ENCODE peak calls at places on chromosomes 16 and 17, in seven cellular contexts. One of them, this sample, is unnamed.

GRCh38 chr17:16463341-16464000 is 28.5 kb downstream of the LRRC75A start:
- DNase-seq in anterior cingulate cortex: no peak
- DNase-seq in esophagus muscularis mucosa: no peak
- DNase-seq in stimulated activated CD4-positive, alpha-beta T cell treated with anti-CD3 and anti-CD28 coated beads, Interleukin-15, amount 100 ng/mL, for 48 hours: no peak
- DNase-seq in NCI-H2029: peak
- DNase-seq in amniotic stem cell: no peak
- DNase-seq in AG10803: peak
- DNase-seq in this sample: no peak

GRCh38 chr16:69839240-69839688 is 77.1 kb downstream of the WWP2 start:
- DNase-seq in anterior cingulate cortex: peak
- DNase-seq in stimulated activated CD4-positive, alpha-beta T cell treated with anti-CD3 and anti-CD28 coated beads, Interleukin-15, amount 100 ng/mL, for 48 hours: no peak
- DNase-seq in esophagus muscularis mucosa: no peak
- DNase-seq in NCI-H2029: no peak
- DNase-seq in AG10803: no peak
- DNase-seq in amniotic stem cell: no peak
- DNase-seq in this sample: peak

GRCh38 chr17:386145-386876 is 33.7 kb upstream of the RPH3AL start:
- DNase-seq in esophagus muscularis mucosa: no peak
- DNase-seq in NCI-H2029: no peak
- DNase-seq in anterior cingulate cortex: peak
- DNase-seq in AG10803: peak
- DNase-seq in amniotic stem cell: no peak
- DNase-seq in stimulated activated CD4-positive, alpha-beta T cell treated with anti-CD3 and anti-CD28 coated beads, Interleukin-15, amount 100 ng/mL, for 48 hours: peak
- DNase-seq in this sample: no peak

GRCh38 chr17:82228278-82228841 is 482 bp upstream of the SLC16A3 start:
- DNase-seq in anterior cingulate cortex: no peak
- DNase-seq in amniotic stem cell: no peak
- DNase-seq in esophagus muscularis mucosa: no peak
- DNase-seq in NCI-H2029: no peak
- DNase-seq in stimulated activated CD4-positive, alpha-beta T cell treated with anti-CD3 and anti-CD28 coated beads, Interleukin-15, amount 100 ng/mL, for 48 hours: no peak
- DNase-seq in AG10803: no peak
- DNase-seq in this sample: no peak

GRCh38 chr16:23280483-23280967 is 21.6 kb upstream of the SCNN1B start:
- DNase-seq in stimulated activated CD4-positive, alpha-beta T cell treated with anti-CD3 and anti-CD28 coated beads, Interleukin-15, amount 100 ng/mL, for 48 hours: no peak
- DNase-seq in esophagus muscularis mucosa: no peak
- DNase-seq in amniotic stem cell: no peak
- DNase-seq in anterior cingulate cortex: no peak
- DNase-seq in AG10803: no peak
- DNase-seq in NCI-H2029: peak
- DNase-seq in this sample: no peak

GRCh38 chr16:86580798-86581185 is 2.4 kb downstream of the FOXL1 start:
- DNase-seq in anterior cingulate cortex: no peak
- DNase-seq in esophagus muscularis mucosa: no peak
- DNase-seq in AG10803: no peak
- DNase-seq in NCI-H2029: no peak
- DNase-seq in amniotic stem cell: no peak
- DNase-seq in stimulated activated CD4-positive, alpha-beta T cell treated with anti-CD3 and anti-CD28 coated beads, Interleukin-15, amount 100 ng/mL, for 48 hours: no peak
- DNase-seq in this sample: no peak

GRCh38 chr17:64622931-64623654 is 39.0 kb downstream of the SMURF2 start:
- DNase-seq in NCI-H2029: no peak
- DNase-seq in AG10803: peak
- DNase-seq in amniotic stem cell: peak
- DNase-seq in anterior cingulate cortex: no peak
- DNase-seq in esophagus muscularis mucosa: no peak
- DNase-seq in stimulated activated CD4-positive, alpha-beta T cell treated with anti-CD3 and anti-CD28 coated beads, Interleukin-15, amount 100 ng/mL, for 48 hours: no peak
- DNase-seq in this sample: no peak

GRCh38 chr16:75236736-75237397 is 14.6 kb downstream of the BCAR1 start:
- DNase-seq in anterior cingulate cortex: no peak
- DNase-seq in NCI-H2029: no peak
- DNase-seq in stimulated activated CD4-positive, alpha-beta T cell treated with anti-CD3 and anti-CD28 coated beads, Interleukin-15, amount 100 ng/mL, for 48 hours: no peak
- DNase-seq in esophagus muscularis mucosa: no peak
- DNase-seq in AG10803: no peak
- DNase-seq in amniotic stem cell: no peak
- DNase-seq in this sample: no peak

GRCh38 chr17:41932821-41933389 is 2.5 kb downstream of the ODAD4 start:
- DNase-seq in stimulated activated CD4-positive, alpha-beta T cell treated with anti-CD3 and anti-CD28 coated beads, Interleukin-15, amount 100 ng/mL, for 48 hours: no peak
- DNase-seq in esophagus muscularis mucosa: no peak
- DNase-seq in anterior cingulate cortex: no peak
- DNase-seq in amniotic stem cell: no peak
- DNase-seq in NCI-H2029: no peak
- DNase-seq in AG10803: no peak
- DNase-seq in this sample: peak

GRCh38 chr16:12459401-12459791 is 344.3 kb downstream of the CPPED1 start:
- DNase-seq in stimulated activated CD4-positive, alpha-beta T cell treated with anti-CD3 and anti-CD28 coated beads, Interleukin-15, amount 100 ng/mL, for 48 hours: no peak
- DNase-seq in NCI-H2029: no peak
- DNase-seq in amniotic stem cell: no peak
- DNase-seq in esophagus muscularis mucosa: no peak
- DNase-seq in AG10803: no peak
- DNase-seq in anterior cingulate cortex: peak
- DNase-seq in this sample: peak

GRCh38 chr16:69225136-69225535 is 38.2 kb downstream of the SNTB2 start:
- DNase-seq in NCI-H2029: no peak
- DNase-seq in AG10803: no peak
- DNase-seq in stimulated activated CD4-positive, alpha-beta T cell treated with anti-CD3 and anti-CD28 coated beads, Interleukin-15, amount 100 ng/mL, for 48 hours: no peak
- DNase-seq in esophagus muscularis mucosa: no peak
- DNase-seq in amniotic stem cell: no peak
- DNase-seq in anterior cingulate cortex: no peak
- DNase-seq in this sample: no peak

GRCh38 chr16:68951991-68952877 is 108.9 kb downstream of the TANGO6 start:
- DNase-seq in amniotic stem cell: no peak
- DNase-seq in anterior cingulate cortex: no peak
- DNase-seq in stimulated activated CD4-positive, alpha-beta T cell treated with anti-CD3 and anti-CD28 coated beads, Interleukin-15, amount 100 ng/mL, for 48 hours: no peak
- DNase-seq in AG10803: peak
- DNase-seq in esophagus muscularis mucosa: no peak
- DNase-seq in NCI-H2029: no peak
- DNase-seq in this sample: no peak

GRCh38 chr16:57367111-57367752 is 5.1 kb upstream of the CX3CL1 start:
- DNase-seq in NCI-H2029: no peak
- DNase-seq in amniotic stem cell: no peak
- DNase-seq in anterior cingulate cortex: no peak
- DNase-seq in AG10803: peak
- DNase-seq in esophagus muscularis mucosa: peak
- DNase-seq in stimulated activated CD4-positive, alpha-beta T cell treated with anti-CD3 and anti-CD28 coated beads, Interleukin-15, amount 100 ng/mL, for 48 hours: no peak
- DNase-seq in this sample: no peak

GRCh38 chr17:71455219-71455618 is 665.6 kb upstream of the SOX9 start:
- DNase-seq in NCI-H2029: no peak
- DNase-seq in esophagus muscularis mucosa: no peak
- DNase-seq in AG10803: no peak
- DNase-seq in anterior cingulate cortex: no peak
- DNase-seq in amniotic stem cell: no peak
- DNase-seq in stimulated activated CD4-positive, alpha-beta T cell treated with anti-CD3 and anti-CD28 coated beads, Interleukin-15, amount 100 ng/mL, for 48 hours: no peak
- DNase-seq in this sample: no peak

GRCh38 chr17:21005367-21005766 is 37.4 kb downstream of the USP22 start:
- DNase-seq in stimulated activated CD4-positive, alpha-beta T cell treated with anti-CD3 and anti-CD28 coated beads, Interleukin-15, amount 100 ng/mL, for 48 hours: no peak
- DNase-seq in amniotic stem cell: no peak
- DNase-seq in esophagus muscularis mucosa: no peak
- DNase-seq in anterior cingulate cortex: no peak
- DNase-seq in AG10803: no peak
- DNase-seq in NCI-H2029: no peak
- DNase-seq in this sample: no peak

GRCh38 chr16:49462989-49463371 is 89.4 kb downstream of the C16orf78 start:
- DNase-seq in NCI-H2029: no peak
- DNase-seq in anterior cingulate cortex: no peak
- DNase-seq in amniotic stem cell: no peak
- DNase-seq in esophagus muscularis mucosa: peak
- DNase-seq in AG10803: no peak
- DNase-seq in stimulated activated CD4-positive, alpha-beta T cell treated with anti-CD3 and anti-CD28 coated beads, Interleukin-15, amount 100 ng/mL, for 48 hours: no peak
- DNase-seq in this sample: no peak

GRCh38 chr17:1880851-1881630 is 51.2 kb downstream of the RPA1 start:
- DNase-seq in esophagus muscularis mucosa: no peak
- DNase-seq in AG10803: peak
- DNase-seq in anterior cingulate cortex: peak
- DNase-seq in amniotic stem cell: no peak
- DNase-seq in NCI-H2029: no peak
- DNase-seq in stimulated activated CD4-positive, alpha-beta T cell treated with anti-CD3 and anti-CD28 coated beads, Interleukin-15, amount 100 ng/mL, for 48 hours: no peak
- DNase-seq in this sample: peak

GRCh38 chr16:6988846-6989245 is 343.8 kb upstream of the RBFOX1 start:
- DNase-seq in AG10803: no peak
- DNase-seq in NCI-H2029: no peak
- DNase-seq in stimulated activated CD4-positive, alpha-beta T cell treated with anti-CD3 and anti-CD28 coated beads, Interleukin-15, amount 100 ng/mL, for 48 hours: no peak
- DNase-seq in amniotic stem cell: no peak
- DNase-seq in esophagus muscularis mucosa: no peak
- DNase-seq in anterior cingulate cortex: no peak
- DNase-seq in this sample: no peak

GRCh38 chr16:53507464-53508180 is 4.6 kb upstream of the AKTIP start:
- DNase-seq in esophagus muscularis mucosa: no peak
- DNase-seq in AG10803: no peak
- DNase-seq in stimulated activated CD4-positive, alpha-beta T cell treated with anti-CD3 and anti-CD28 coated beads, Interleukin-15, amount 100 ng/mL, for 48 hours: no peak
- DNase-seq in amniotic stem cell: no peak
- DNase-seq in NCI-H2029: no peak
- DNase-seq in anterior cingulate cortex: no peak
- DNase-seq in this sample: no peak

GRCh38 chr17:50621562-50621961 is 13.1 kb upstream of the ABCC3 start:
- DNase-seq in amniotic stem cell: no peak
- DNase-seq in anterior cingulate cortex: no peak
- DNase-seq in AG10803: no peak
- DNase-seq in esophagus muscularis mucosa: no peak
- DNase-seq in NCI-H2029: no peak
- DNase-seq in stimulated activated CD4-positive, alpha-beta T cell treated with anti-CD3 and anti-CD28 coated beads, Interleukin-15, amount 100 ng/mL, for 48 hours: no peak
- DNase-seq in this sample: no peak

GRCh38 chr17:5896215-5896614 is 174.0 kb upstream of the WSCD1 start:
- DNase-seq in anterior cingulate cortex: no peak
- DNase-seq in amniotic stem cell: no peak
- DNase-seq in AG10803: no peak
- DNase-seq in esophagus muscularis mucosa: no peak
- DNase-seq in stimulated activated CD4-positive, alpha-beta T cell treated with anti-CD3 and anti-CD28 coated beads, Interleukin-15, amount 100 ng/mL, for 48 hours: no peak
- DNase-seq in NCI-H2029: no peak
- DNase-seq in this sample: no peak

GRCh38 chr17:41545829-41546410 is 17.8 kb upstream of the KRT19 start:
- DNase-seq in amniotic stem cell: no peak
- DNase-seq in stimulated activated CD4-positive, alpha-beta T cell treated with anti-CD3 and anti-CD28 coated beads, Interleukin-15, amount 100 ng/mL, for 48 hours: no peak
- DNase-seq in anterior cingulate cortex: no peak
- DNase-seq in esophagus muscularis mucosa: no peak
- DNase-seq in AG10803: no peak
- DNase-seq in NCI-H2029: no peak
- DNase-seq in this sample: no peak

GRCh38 chr17:64358261-64358788 is 32.3 kb downstream of the PECAM1 start:
- DNase-seq in NCI-H2029: peak
- DNase-seq in stimulated activated CD4-positive, alpha-beta T cell treated with anti-CD3 and anti-CD28 coated beads, Interleukin-15, amount 100 ng/mL, for 48 hours: no peak
- DNase-seq in anterior cingulate cortex: no peak
- DNase-seq in esophagus muscularis mucosa: no peak
- DNase-seq in AG10803: peak
- DNase-seq in amniotic stem cell: no peak
- DNase-seq in this sample: no peak

GRCh38 chr17:69539781-69540319 is 125.4 kb downstream of the MAP2K6 start:
- DNase-seq in esophagus muscularis mucosa: no peak
- DNase-seq in AG10803: peak
- DNase-seq in stimulated activated CD4-positive, alpha-beta T cell treated with anti-CD3 and anti-CD28 coated beads, Interleukin-15, amount 100 ng/mL, for 48 hours: no peak
- DNase-seq in NCI-H2029: no peak
- DNase-seq in anterior cingulate cortex: no peak
- DNase-seq in amniotic stem cell: peak
- DNase-seq in this sample: no peak

GRCh38 chr16:58452640-58453039 is 47.3 kb upstream of the NDRG4 start:
- DNase-seq in amniotic stem cell: no peak
- DNase-seq in AG10803: no peak
- DNase-seq in stimulated activated CD4-positive, alpha-beta T cell treated with anti-CD3 and anti-CD28 coated beads, Interleukin-15, amount 100 ng/mL, for 48 hours: no peak
- DNase-seq in esophagus muscularis mucosa: no peak
- DNase-seq in anterior cingulate cortex: no peak
- DNase-seq in NCI-H2029: no peak
- DNase-seq in this sample: no peak

This sample was measured in globus pallidus.